ENCODE peak calls at places on chromosomes 3 and 15, in five cellular contexts. Q is esophagus squamous epithelium, R is spleen, E is fibroblast of the aortic adventitia, T is left lung. C is an unnamed sample.
A peak's percentile ranks its signal among the peaks of the same experiment; 100 is the strongest.

GRCh38 chr15:76168237-76168984 is 108.6 kb downstream of the TMEM266 start:
- DNase-seq in T (peak; percentile 32), Q (no peak), E (no peak), R (no peak), C (no peak)

GRCh38 chr15:47066386-47066785 is 650.9 kb upstream of the SEMA6D start:
- DNase-seq in E (no peak), Q (no peak), R (no peak), T (no peak), C (no peak)

GRCh38 chr3:148077951-148078350 is 619.8 kb upstream of the AGTR1 start:
- DNase-seq in R (no peak), E (no peak), Q (no peak), T (no peak), C (no peak)

GRCh38 chr15:100841426-100841825 is 38.2 kb upstream of the ALDH1A3 start:
- DNase-seq in Q (no peak), R (no peak), E (no peak), T (no peak), C (no peak)

GRCh38 chr3:154954750-154955149 is 125.4 kb upstream of the MME start:
- DNase-seq in T (no peak), Q (no peak), R (no peak), E (peak; percentile 84), C (peak; percentile 88)

GRCh38 chr15:62771234-62771633 is 271.3 kb upstream of the TPM1 start:
- DNase-seq in R (no peak), Q (no peak), T (no peak), E (no peak), C (no peak)

GRCh38 chr3:178350763-178351162 is 185.5 kb upstream of the KCNMB2 start:
- DNase-seq in T (no peak), R (no peak), E (peak; percentile 57), Q (no peak), C (peak; percentile 55)

GRCh38 chr3:14360123-14360881 is 42.1 kb upstream of the SLC6A6 start:
- DNase-seq in T (no peak), E (no peak), Q (no peak), R (no peak), C (peak; percentile 23)

GRCh38 chr3:129132097-129132866 is 10.7 kb upstream of the RAB43 start:
- DNase-seq in R (peak; percentile 39), E (no peak), T (no peak), Q (no peak), C (no peak)

GRCh38 chr3:9691636-9692035 is 12.0 kb upstream of the CPNE9 start:
- DNase-seq in Q (no peak), E (no peak), T (no peak), R (peak; percentile 48), C (no peak)

GRCh38 chr3:197333901-197334639 is 35.7 kb upstream of the DLG1 start:
- DNase-seq in R (no peak), E (no peak), Q (no peak), T (no peak), C (no peak)

GRCh38 chr3:50515565-50516047 is 12.2 kb upstream of the CACNA2D2 start:
- DNase-seq in E (no peak), T (no peak), R (peak; percentile 88), Q (no peak), C (no peak)

GRCh38 chr3:70090322-70090913 is 90.9 kb downstream of the SAMMSON start:
- DNase-seq in R (no peak), T (no peak), E (peak; percentile 49), Q (no peak), C (peak; percentile 35)

GRCh38 chr15:58840048-58840447 is 68.9 kb downstream of the MINDY2 start:
- DNase-seq in R (no peak), T (no peak), E (peak; percentile 69), Q (no peak), C (peak; percentile 87)

GRCh38 chr15:67087507-67088172 is 22.2 kb downstream of the SMAD3 start:
- DNase-seq in R (no peak), T (no peak), E (no peak), Q (no peak), C (no peak)

GRCh38 chr3:123448503-123449091 is at the start of gene ADCY5:
- DNase-seq in T (peak; percentile 81), Q (no peak), R (peak; percentile 79), E (no peak), C (no peak)

GRCh38 chr3:113240841-113241240 is 29.5 kb downstream of the BOC start:
- DNase-seq in R (no peak), T (no peak), E (no peak), Q (no peak), C (no peak)

GRCh38 chr15:71588746-71589145 is 221.6 kb upstream of the NR2E3 start:
- DNase-seq in E (peak; percentile 56), T (no peak), Q (no peak), R (no peak), C (peak; percentile 41)

GRCh38 chr15:72771329-72771725 is 12.2 kb downstream of the ADPGK start:
- DNase-seq in E (no peak), T (no peak), Q (no peak), R (no peak), C (no peak)

GRCh38 chr15:72766780-72767179 is 16.8 kb downstream of the ADPGK start:
- DNase-seq in E (no peak), R (no peak), T (no peak), Q (no peak), C (no peak)

GRCh38 chr15:72766025-72766424 is 17.5 kb downstream of the ADPGK start:
- DNase-seq in T (no peak), E (no peak), R (no peak), Q (no peak), C (no peak)

GRCh38 chr15:72774696-72775383 is 8.7 kb downstream of the ADPGK start:
- DNase-seq in R (no peak), E (no peak), T (no peak), Q (no peak), C (no peak)

DNA sequence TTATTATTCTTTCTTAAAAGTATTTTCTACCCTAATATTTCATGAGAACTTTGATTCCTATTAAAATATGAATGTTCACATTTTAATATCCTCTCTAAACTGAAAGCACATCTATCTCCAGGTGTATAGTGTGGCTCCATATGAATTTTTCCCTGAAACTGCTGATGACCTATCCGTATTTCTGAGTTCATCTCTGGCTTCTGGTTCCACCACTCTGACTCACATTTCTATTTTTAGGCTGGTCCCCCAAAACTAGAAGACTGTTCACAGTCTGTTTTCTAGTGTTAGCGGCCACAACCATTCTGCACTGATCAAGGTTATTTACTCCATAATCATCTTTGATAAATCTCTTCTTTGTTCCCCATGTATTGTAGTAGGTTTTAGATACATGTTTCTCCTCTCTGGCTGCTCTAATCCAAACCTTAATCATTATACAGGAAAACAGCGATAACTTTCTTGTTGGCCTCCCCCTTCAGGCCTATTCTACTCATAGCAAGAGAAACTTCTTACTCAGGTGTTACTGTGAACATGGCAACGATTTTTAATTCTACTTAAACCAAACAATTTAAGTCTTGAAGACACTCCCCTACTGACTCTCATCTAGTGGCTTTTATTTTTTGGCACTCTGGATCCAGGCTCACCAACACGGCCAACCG is 12.8 kb downstream of the ADPGK start:
- DNase-seq in Q (no peak), E (no peak), R (no peak), T (no peak), C (no peak)
- TF ChIP-seq CTCF in Q (no peak), E (no peak), R (no peak), T (no peak), C (peak; percentile 20)

GRCh38 chr15:90882781-90883525 is 1.4 kb upstream of the FES start:
- DNase-seq in T (peak; percentile 69), Q (no peak), R (peak; percentile 73), E (no peak), C (no peak)
- H3K4me3 ChIP-seq in T (no peak overlapping the region), Q (no peak overlapping the region), R (peak overlapping the region; percentile 80), E (no peak overlapping the region), C (no peak overlapping the region)

DNA sequence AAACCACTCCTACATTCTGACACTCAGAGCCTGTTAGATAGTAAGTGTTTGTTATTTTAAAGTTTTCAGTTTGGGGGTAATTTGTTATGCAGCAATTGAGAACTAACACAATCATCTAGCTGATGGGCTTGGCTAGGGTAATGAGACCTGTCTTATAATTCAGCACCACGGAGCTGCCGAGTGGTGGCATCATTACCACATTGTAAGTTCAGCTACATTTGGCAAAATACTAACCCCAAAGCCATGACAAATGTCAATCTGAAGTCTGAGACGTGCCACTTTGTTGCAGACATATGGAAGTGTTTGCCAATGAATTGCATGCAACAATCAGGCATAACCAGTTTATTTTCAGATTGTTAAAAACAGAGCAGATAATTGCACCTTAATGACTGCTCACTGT is 52.7 kb downstream of the KLHL6 start:
- DNase-seq in R (no peak), E (peak; percentile 13), T (no peak), Q (no peak), C (peak; percentile 48)
- TF ChIP-seq CTCF in R (no peak), E (no peak), T (peak; percentile 13), Q (no peak), C (peak; percentile 9)

GRCh38 chr3:134956844-134957243 is 161.8 kb downstream of the EPHB1 start:
- DNase-seq in E (no peak), R (no peak), T (no peak), Q (no peak), C (no peak)

GRCh38 chr3:134955874-134956273 is 160.8 kb downstream of the EPHB1 start:
- DNase-seq in T (no peak), R (no peak), Q (no peak), E (no peak), C (no peak)

GRCh38 chr3:134956395-134956794 is 161.3 kb downstream of the EPHB1 start:
- DNase-seq in Q (no peak), T (no peak), E (no peak), R (no peak), C (no peak)

GRCh38 chr3:134949150-134949549 is 154.1 kb downstream of the EPHB1 start:
- DNase-seq in Q (no peak), E (no peak), T (no peak), R (no peak), C (no peak)

DNA sequence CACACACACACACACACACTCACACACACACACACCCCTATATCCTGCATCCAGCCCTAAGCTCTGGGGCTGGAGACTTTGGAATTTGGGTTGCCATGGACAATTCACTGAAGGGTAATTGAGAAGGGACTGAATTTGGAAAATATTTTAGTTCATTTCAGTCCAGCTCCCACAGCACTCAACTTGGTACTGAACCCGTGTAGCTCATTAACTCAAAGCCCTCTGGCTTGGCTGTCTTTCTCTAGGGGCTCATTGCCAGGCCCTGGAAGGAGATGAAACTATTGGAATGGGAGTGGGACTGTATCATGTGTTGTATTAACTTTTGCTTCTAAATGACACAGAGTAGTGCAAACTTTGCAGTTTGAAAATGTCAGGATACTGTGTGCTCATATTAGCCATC is 157.3 kb downstream of the EPHB1 start:
- DNase-seq in R (no peak), T (no peak), E (no peak), Q (no peak), C (no peak)
- H3K4me3 ChIP-seq in R (no peak overlapping the region), T (no peak overlapping the region), E (no peak overlapping the region), Q (no peak overlapping the region), C (no peak overlapping the region)

DNA sequence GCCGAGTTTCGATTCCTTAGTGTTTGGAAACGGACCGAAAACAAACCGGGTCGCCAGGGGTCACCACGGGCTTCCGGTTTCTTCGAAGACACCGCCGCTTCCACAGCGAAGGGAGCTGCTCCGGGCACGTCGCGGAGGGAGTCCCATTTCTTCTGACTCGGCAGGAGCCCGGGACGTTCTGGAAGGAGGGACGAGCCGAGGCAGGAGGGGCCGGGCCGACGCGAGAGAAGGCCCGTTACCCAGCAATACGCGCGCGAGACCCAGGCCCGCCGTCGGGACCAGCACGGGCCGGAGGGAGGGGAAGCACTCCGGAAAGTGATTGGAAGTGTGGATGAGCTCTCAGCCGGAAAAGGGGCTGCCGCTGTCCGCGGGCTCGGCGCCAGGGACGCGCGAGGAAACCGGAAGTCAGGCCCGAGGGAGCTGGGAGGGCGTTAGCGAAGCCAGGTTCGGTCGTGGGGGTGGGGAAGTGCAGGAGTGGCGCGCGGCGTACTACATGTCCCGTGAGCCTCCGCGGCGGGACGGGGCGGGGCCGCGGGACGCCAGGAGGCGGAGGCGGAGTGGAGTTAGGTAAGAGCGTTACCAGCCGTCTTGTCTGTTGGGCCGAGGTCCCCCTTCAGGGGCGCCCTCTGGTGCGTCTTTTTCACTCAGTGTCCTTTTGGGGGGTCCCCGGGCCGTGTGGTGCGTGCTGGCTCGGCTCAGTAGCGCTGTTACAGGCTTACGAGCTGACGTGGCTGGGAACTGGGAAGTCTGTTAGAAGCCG is at the start of the genes AZI2 and ZCWPW2:
- DNase-seq in R (peak; percentile 98), E (peak; percentile 94), Q (peak; percentile 80), T (peak; percentile 98), C (peak; percentile 97)
- TF ChIP-seq CTCF in R (no peak), E (no peak), Q (peak; percentile 13), T (no peak), C (peak; percentile 12)